ENCODE peak calls at places on chromosomes 5 and 9, in five cellular contexts. One of them, this sample, is unnamed.

GRCh38 chr5:54519083-54519541 is 1.6 kb downstream of the SNX18 start:
- DNase-seq in progenitor cell of endocrine pancreas: no peak
- DNase-seq in stimulated activated naive CD8-positive, alpha-beta T cell treated with anti-CD3 and anti-CD28 coated beads, Interleukin-15, amount 100 ng/mL, for 72 hours: no peak
- DNase-seq in activated naive CD4-positive, alpha-beta T cell: no peak
- DNase-seq in mucosa of descending colon: peak
- DNase-seq in this sample: no peak

GRCh38 chr5:95715799-95716461 is 15.2 kb upstream of the RHOBTB3 start:
- DNase-seq in progenitor cell of endocrine pancreas: no peak
- DNase-seq in mucosa of descending colon: no peak
- DNase-seq in stimulated activated naive CD8-positive, alpha-beta T cell treated with anti-CD3 and anti-CD28 coated beads, Interleukin-15, amount 100 ng/mL, for 72 hours: peak
- DNase-seq in activated naive CD4-positive, alpha-beta T cell: no peak
- DNase-seq in this sample: peak

GRCh38 chr5:67934976-67935375 is 280.6 kb upstream of the PIK3R1 start:
- DNase-seq in activated naive CD4-positive, alpha-beta T cell: no peak
- DNase-seq in progenitor cell of endocrine pancreas: no peak
- DNase-seq in stimulated activated naive CD8-positive, alpha-beta T cell treated with anti-CD3 and anti-CD28 coated beads, Interleukin-15, amount 100 ng/mL, for 72 hours: no peak
- DNase-seq in mucosa of descending colon: no peak
- DNase-seq in this sample: no peak

GRCh38 chr5:81359108-81359507 is 34.8 kb downstream of the ACOT12 start:
- DNase-seq in stimulated activated naive CD8-positive, alpha-beta T cell treated with anti-CD3 and anti-CD28 coated beads, Interleukin-15, amount 100 ng/mL, for 72 hours: no peak
- DNase-seq in mucosa of descending colon: no peak
- DNase-seq in activated naive CD4-positive, alpha-beta T cell: no peak
- DNase-seq in progenitor cell of endocrine pancreas: no peak
- DNase-seq in this sample: no peak

GRCh38 chr5:180591249-180591887 is at the start of gene SCGB3A1:
- DNase-seq in activated naive CD4-positive, alpha-beta T cell: no peak
- DNase-seq in mucosa of descending colon: no peak
- DNase-seq in stimulated activated naive CD8-positive, alpha-beta T cell treated with anti-CD3 and anti-CD28 coated beads, Interleukin-15, amount 100 ng/mL, for 72 hours: no peak
- DNase-seq in progenitor cell of endocrine pancreas: no peak
- DNase-seq in this sample: no peak

GRCh38 chr5:69238760-69239251 is 4.1 kb downstream of the CDK7 start:
- DNase-seq in activated naive CD4-positive, alpha-beta T cell: no peak
- DNase-seq in mucosa of descending colon: no peak
- DNase-seq in stimulated activated naive CD8-positive, alpha-beta T cell treated with anti-CD3 and anti-CD28 coated beads, Interleukin-15, amount 100 ng/mL, for 72 hours: no peak
- DNase-seq in progenitor cell of endocrine pancreas: no peak
- DNase-seq in this sample: no peak

GRCh38 chr5:32523625-32524024 is 61.7 kb upstream of the SUB1 start:
- DNase-seq in mucosa of descending colon: no peak
- DNase-seq in stimulated activated naive CD8-positive, alpha-beta T cell treated with anti-CD3 and anti-CD28 coated beads, Interleukin-15, amount 100 ng/mL, for 72 hours: no peak
- DNase-seq in progenitor cell of endocrine pancreas: no peak
- DNase-seq in activated naive CD4-positive, alpha-beta T cell: no peak
- DNase-seq in this sample: no peak

GRCh38 chr5:42037379-42037932 is 112.4 kb downstream of the FBXO4 start:
- DNase-seq in mucosa of descending colon: no peak
- DNase-seq in progenitor cell of endocrine pancreas: no peak
- DNase-seq in activated naive CD4-positive, alpha-beta T cell: no peak
- DNase-seq in stimulated activated naive CD8-positive, alpha-beta T cell treated with anti-CD3 and anti-CD28 coated beads, Interleukin-15, amount 100 ng/mL, for 72 hours: no peak
- DNase-seq in this sample: no peak

GRCh38 chr9:121557581-121558422 is 58.2 kb upstream of the GGTA1 start:
- DNase-seq in progenitor cell of endocrine pancreas: no peak
- DNase-seq in activated naive CD4-positive, alpha-beta T cell: no peak
- DNase-seq in stimulated activated naive CD8-positive, alpha-beta T cell treated with anti-CD3 and anti-CD28 coated beads, Interleukin-15, amount 100 ng/mL, for 72 hours: no peak
- DNase-seq in mucosa of descending colon: no peak
- DNase-seq in this sample: no peak

GRCh38 chr5:175657593-175658271 is at the start of gene HRH2:
- DNase-seq in stimulated activated naive CD8-positive, alpha-beta T cell treated with anti-CD3 and anti-CD28 coated beads, Interleukin-15, amount 100 ng/mL, for 72 hours: peak
- DNase-seq in mucosa of descending colon: peak
- DNase-seq in progenitor cell of endocrine pancreas: peak
- DNase-seq in activated naive CD4-positive, alpha-beta T cell: no peak
- DNase-seq in this sample: peak

GRCh38 chr5:351911-352225 is 30.4 kb downstream of the AHRR start:
- DNase-seq in activated naive CD4-positive, alpha-beta T cell: no peak
- DNase-seq in stimulated activated naive CD8-positive, alpha-beta T cell treated with anti-CD3 and anti-CD28 coated beads, Interleukin-15, amount 100 ng/mL, for 72 hours: no peak
- DNase-seq in mucosa of descending colon: no peak
- DNase-seq in progenitor cell of endocrine pancreas: no peak
- DNase-seq in this sample: no peak

GRCh38 chr5:168530751-168531150 is 1.6 kb downstream of the FBLL1 start:
- DNase-seq in mucosa of descending colon: no peak
- DNase-seq in activated naive CD4-positive, alpha-beta T cell: no peak
- DNase-seq in stimulated activated naive CD8-positive, alpha-beta T cell treated with anti-CD3 and anti-CD28 coated beads, Interleukin-15, amount 100 ng/mL, for 72 hours: no peak
- DNase-seq in progenitor cell of endocrine pancreas: no peak
- DNase-seq in this sample: no peak

GRCh38 chr9:126366366-126367011 is 39.9 kb downstream of the MVB12B start:
- DNase-seq in activated naive CD4-positive, alpha-beta T cell: no peak
- DNase-seq in progenitor cell of endocrine pancreas: no peak
- DNase-seq in stimulated activated naive CD8-positive, alpha-beta T cell treated with anti-CD3 and anti-CD28 coated beads, Interleukin-15, amount 100 ng/mL, for 72 hours: no peak
- DNase-seq in mucosa of descending colon: no peak
- DNase-seq in this sample: no peak

GRCh38 chr5:72402381-72402890 is 82.3 kb downstream of the PTCD2 start:
- DNase-seq in activated naive CD4-positive, alpha-beta T cell: no peak
- DNase-seq in progenitor cell of endocrine pancreas: no peak
- DNase-seq in stimulated activated naive CD8-positive, alpha-beta T cell treated with anti-CD3 and anti-CD28 coated beads, Interleukin-15, amount 100 ng/mL, for 72 hours: no peak
- DNase-seq in mucosa of descending colon: no peak
- DNase-seq in this sample: no peak

GRCh38 chr5:111863801-111864200 is 106.8 kb upstream of the NREP start:
- DNase-seq in progenitor cell of endocrine pancreas: no peak
- DNase-seq in activated naive CD4-positive, alpha-beta T cell: no peak
- DNase-seq in mucosa of descending colon: no peak
- DNase-seq in stimulated activated naive CD8-positive, alpha-beta T cell treated with anti-CD3 and anti-CD28 coated beads, Interleukin-15, amount 100 ng/mL, for 72 hours: no peak
- DNase-seq in this sample: no peak

GRCh38 chr9:108844856-108845255 is 10.9 kb downstream of the ACTL7B start:
- DNase-seq in activated naive CD4-positive, alpha-beta T cell: no peak
- DNase-seq in stimulated activated naive CD8-positive, alpha-beta T cell treated with anti-CD3 and anti-CD28 coated beads, Interleukin-15, amount 100 ng/mL, for 72 hours: no peak
- DNase-seq in progenitor cell of endocrine pancreas: no peak
- DNase-seq in mucosa of descending colon: no peak
- DNase-seq in this sample: no peak

GRCh38 chr9:71072587-71072986 is 48.8 kb downstream of the TRPM3 start:
- DNase-seq in progenitor cell of endocrine pancreas: no peak
- DNase-seq in activated naive CD4-positive, alpha-beta T cell: no peak
- DNase-seq in mucosa of descending colon: no peak
- DNase-seq in stimulated activated naive CD8-positive, alpha-beta T cell treated with anti-CD3 and anti-CD28 coated beads, Interleukin-15, amount 100 ng/mL, for 72 hours: no peak
- DNase-seq in this sample: no peak

GRCh38 chr9:98191615-98192502 is 578 bp downstream of the CORO2A start:
- DNase-seq in stimulated activated naive CD8-positive, alpha-beta T cell treated with anti-CD3 and anti-CD28 coated beads, Interleukin-15, amount 100 ng/mL, for 72 hours: peak
- DNase-seq in progenitor cell of endocrine pancreas: peak
- DNase-seq in mucosa of descending colon: peak
- DNase-seq in activated naive CD4-positive, alpha-beta T cell: no peak
- DNase-seq in this sample: peak

GRCh38 chr5:36156124-36156601 is 4.3 kb downstream of the SKP2 start:
- DNase-seq in progenitor cell of endocrine pancreas: no peak
- DNase-seq in activated naive CD4-positive, alpha-beta T cell: no peak
- DNase-seq in mucosa of descending colon: no peak
- DNase-seq in stimulated activated naive CD8-positive, alpha-beta T cell treated with anti-CD3 and anti-CD28 coated beads, Interleukin-15, amount 100 ng/mL, for 72 hours: no peak
- DNase-seq in this sample: no peak

GRCh38 chr5:92337772-92338234 is 954.7 kb upstream of the ARRDC3 start:
- DNase-seq in mucosa of descending colon: no peak
- DNase-seq in stimulated activated naive CD8-positive, alpha-beta T cell treated with anti-CD3 and anti-CD28 coated beads, Interleukin-15, amount 100 ng/mL, for 72 hours: no peak
- DNase-seq in activated naive CD4-positive, alpha-beta T cell: no peak
- DNase-seq in progenitor cell of endocrine pancreas: no peak
- DNase-seq in this sample: no peak

GRCh38 chr5:180785794-180786221 is 16.8 kb downstream of the MGAT1 start:
- DNase-seq in progenitor cell of endocrine pancreas: no peak
- DNase-seq in activated naive CD4-positive, alpha-beta T cell: no peak
- DNase-seq in stimulated activated naive CD8-positive, alpha-beta T cell treated with anti-CD3 and anti-CD28 coated beads, Interleukin-15, amount 100 ng/mL, for 72 hours: no peak
- DNase-seq in mucosa of descending colon: no peak
- DNase-seq in this sample: no peak

GRCh38 chr5:177131711-177132503 is 1.7 kb upstream of the NSD1 start:
- DNase-seq in activated naive CD4-positive, alpha-beta T cell: no peak
- DNase-seq in stimulated activated naive CD8-positive, alpha-beta T cell treated with anti-CD3 and anti-CD28 coated beads, Interleukin-15, amount 100 ng/mL, for 72 hours: no peak
- DNase-seq in mucosa of descending colon: peak
- DNase-seq in progenitor cell of endocrine pancreas: no peak
- DNase-seq in this sample: peak

GRCh38 chr5:337565-338130 is 16.1 kb downstream of the AHRR start:
- DNase-seq in mucosa of descending colon: no peak
- DNase-seq in stimulated activated naive CD8-positive, alpha-beta T cell treated with anti-CD3 and anti-CD28 coated beads, Interleukin-15, amount 100 ng/mL, for 72 hours: no peak
- DNase-seq in progenitor cell of endocrine pancreas: no peak
- DNase-seq in activated naive CD4-positive, alpha-beta T cell: no peak
- DNase-seq in this sample: no peak

GRCh38 chr5:92237896-92238295 is 854.8 kb upstream of the ARRDC3 start:
- DNase-seq in activated naive CD4-positive, alpha-beta T cell: no peak
- DNase-seq in progenitor cell of endocrine pancreas: no peak
- DNase-seq in stimulated activated naive CD8-positive, alpha-beta T cell treated with anti-CD3 and anti-CD28 coated beads, Interleukin-15, amount 100 ng/mL, for 72 hours: no peak
- DNase-seq in mucosa of descending colon: no peak
- DNase-seq in this sample: no peak

GRCh38 chr5:157532022-157532421 is 43.6 kb downstream of the ADAM19 start:
- DNase-seq in stimulated activated naive CD8-positive, alpha-beta T cell treated with anti-CD3 and anti-CD28 coated beads, Interleukin-15, amount 100 ng/mL, for 72 hours: no peak
- DNase-seq in activated naive CD4-positive, alpha-beta T cell: no peak
- DNase-seq in progenitor cell of endocrine pancreas: no peak
- DNase-seq in mucosa of descending colon: no peak
- DNase-seq in this sample: no peak

GRCh38 chr9:132768932-132769894 is 98.9 kb downstream of the GTF3C4 start:
- DNase-seq in stimulated activated naive CD8-positive, alpha-beta T cell treated with anti-CD3 and anti-CD28 coated beads, Interleukin-15, amount 100 ng/mL, for 72 hours: peak
- DNase-seq in activated naive CD4-positive, alpha-beta T cell: peak
- DNase-seq in mucosa of descending colon: peak
- DNase-seq in progenitor cell of endocrine pancreas: no peak
- DNase-seq in this sample: peak

GRCh38 chr9:92658611-92659010 is 11.3 kb downstream of the IPPK start:
- DNase-seq in activated naive CD4-positive, alpha-beta T cell: no peak
- DNase-seq in stimulated activated naive CD8-positive, alpha-beta T cell treated with anti-CD3 and anti-CD28 coated beads, Interleukin-15, amount 100 ng/mL, for 72 hours: no peak
- DNase-seq in mucosa of descending colon: no peak
- DNase-seq in progenitor cell of endocrine pancreas: no peak
- DNase-seq in this sample: no peak

This sample was measured in HAP-1.